ENCODE peak calls at places on chromosomes 7 and 10, in nine cellular contexts. X is left ventricle myocardium inferior; B is NCI-H187; F is stimulated activated CD8-positive, alpha-beta memory T cell treated with anti-CD3 and anti-CD28 coated beads, Interleukin-4, amount 100 ng/mL, for 4 hours; K is T-helper 2 cell; P is EL; Y is NB4; O is CD4-positive, CD25-positive, alpha-beta regulatory T cell; G is naive thymus-derived CD4-positive, alpha-beta T cell. L is an unnamed sample.

GRCh38 chr10:58839771-58840170 is 327.1 kb downstream of the BICC1 start:
- DNase-seq in P (peak; percentile 19), K (no peak), G (no peak), B (no peak), F (no peak), Y (no peak), O (no peak), X (no peak), L (no peak)

GRCh38 chr7:150339369-150339768 is 2.1 kb downstream of the RARRES2 start:
- DNase-seq in K (no peak), G (no peak), P (no peak), O (no peak), Y (peak; percentile 40), X (no peak), B (no peak), F (no peak), L (no peak)

GRCh38 chr10:77301305-77301730 is 336.3 kb downstream of the KCNMA1 start:
- DNase-seq in Y (no peak), K (no peak), O (no peak), F (no peak), X (no peak), G (no peak), B (no peak), P (peak; percentile 76), L (no peak)

GRCh38 chr10:60644436-60645130 is 133.7 kb upstream of the CDK1 start:
- DNase-seq in K (no peak), B (no peak), O (no peak), G (no peak), X (no peak), Y (no peak), F (no peak), P (no peak), L (no peak)

GRCh38 chr10:5617521-5617920 is 48.9 kb downstream of the ASB13 start:
- DNase-seq in Y (no peak), G (no peak), P (no peak), K (no peak), X (no peak), O (no peak), F (no peak), B (no peak), L (no peak)

GRCh38 chr10:116691079-116691398 is 51.3 kb downstream of the HSPA12A start:
- DNase-seq in P (no peak), F (no peak), X (no peak), Y (no peak), G (no peak), O (no peak), K (no peak), B (no peak), L (no peak)

GRCh38 chr7:174704-175103 is 17.7 kb upstream of the FAM20C start:
- DNase-seq in P (no peak), G (no peak), B (no peak), O (no peak), Y (no peak), K (no peak), X (no peak), F (no peak), L (no peak)

GRCh38 chr10:70618663-70619062 is 16.1 kb upstream of the PRF1 start:
- DNase-seq in O (no peak), G (no peak), B (no peak), P (no peak), K (no peak), Y (no peak), X (no peak), F (no peak), L (no peak)

GRCh38 chr10:5550621-5551530 is 26.1 kb downstream of the CALML3 start:
- DNase-seq in G (no peak), Y (peak; percentile 73), K (no peak), F (no peak), X (peak; percentile 11), B (no peak), O (no peak), P (peak; percentile 71), L (no peak)

GRCh38 chr10:43616697-43617370 is 10.6 kb downstream of the ZNF485 start:
- DNase-seq in X (no peak), O (no peak), G (no peak), B (no peak), Y (no peak), K (no peak), F (no peak), P (no peak), L (no peak)

GRCh38 chr10:122192142-122192541 is 79.0 kb upstream of the BTBD16 start:
- DNase-seq in Y (peak; percentile 52), P (no peak), B (no peak), G (no peak), F (no peak), O (no peak), X (no peak), K (no peak), L (no peak)

GRCh38 chr10:71604324-71605018 is 115.1 kb downstream of the C10orf105 start:
- DNase-seq in K (no peak), B (no peak), Y (no peak), P (peak; percentile 8), G (no peak), O (no peak), X (no peak), F (no peak), L (no peak)

GRCh38 chr10:112959207-112959838 is 9.3 kb downstream of the TCF7L2 start:
- DNase-seq in O (no peak), B (no peak), X (no peak), F (no peak), Y (no peak), P (peak; percentile 75), G (no peak), K (no peak), L (no peak)